ENCODE peak calls at places on chromosomes 5 and 9, in seven cellular contexts. U is stimulated activated CD8-positive, alpha-beta memory T cell treated with anti-CD3 and anti-CD28 coated beads, Interleukin-15, amount 100 ng/mL, for 1 hour; D is DMS153; X is neuronal stem cell; V is activated CD8-positive, alpha-beta memory T cell treated with anti-CD3 and anti-CD28 coated beads, Interleukin-2, amount 50 U/mL, for 48 hours; S is stimulated activated CD4-positive, alpha-beta T cell treated with anti-CD3 and anti-CD28 coated beads, Interleukin-12 subunit alpha, Interleukin-12 subunit beta, amount 100 ng/mL, for 4 hours; F is tibial artery. N is an unnamed sample.

GRCh38 chr5:128353416-128354107 is 184.5 kb downstream of the FBN2 start:
- DNase-seq in U (no peak), D (no peak), X (no peak), V (no peak), S (no peak), F (no peak), N (no peak)

GRCh38 chr9:34178698-34179527 is at the start of gene UBAP1:
- DNase-seq in U (peak; percentile 88), D (peak; percentile 93), X (peak; percentile 97), V (peak; percentile 95), S (peak; percentile 91), F (peak; percentile 98), N (peak; percentile 90)

GRCh38 chr5:133610489-133611356 is 1.6 kb downstream of the FSTL4 start:
- DNase-seq in U (no peak), D (no peak), X (peak; percentile 74), V (peak; percentile 74), S (peak; percentile 40), F (no peak), N (no peak)

GRCh38 chr5:31453522-31453921 is 78.4 kb downstream of the DROSHA start:
- DNase-seq in U (no peak), D (no peak), X (no peak), V (no peak), S (no peak), F (no peak), N (no peak)

GRCh38 chr9:33142531-33142930 is 24.6 kb downstream of the B4GALT1 start:
- DNase-seq in U (no peak), D (no peak), X (no peak), V (peak; percentile 30), S (no peak), F (peak; percentile 19), N (no peak)

GRCh38 chr5:6430418-6431028 is 18.1 kb upstream of the UBE2QL1 start:
- DNase-seq in U (no peak), D (no peak), X (no peak), V (no peak), S (no peak), F (no peak), N (no peak)

GRCh38 chr5:180367300-180367699 is 14.2 kb upstream of the GFPT2 start:
- DNase-seq in U (no peak), D (no peak), X (no peak), V (no peak), S (no peak), F (no peak), N (no peak)

GRCh38 chr5:135332519-135333150 is 66.4 kb downstream of the MACROH2A1 start:
- DNase-seq in U (no peak), D (peak; percentile 2), X (peak; percentile 51), V (no peak), S (no peak), F (no peak), N (no peak)

GRCh38 chr5:80736730-80737129 is 81.9 kb upstream of the DHFR start:
- DNase-seq in U (no peak), D (no peak), X (no peak), V (no peak), S (no peak), F (no peak), N (no peak)

GRCh38 chr9:90880669-90881068 is 79.0 kb downstream of the SYK start:
- DNase-seq in U (no peak), D (no peak), X (no peak), V (no peak), S (no peak), F (no peak), N (no peak)

GRCh38 chr9:130521715-130522114 is 57.7 kb upstream of the FUBP3 start:
- DNase-seq in U (no peak), D (no peak), X (no peak), V (no peak), S (no peak), F (no peak), N (no peak)

GRCh38 chr5:149210229-149210628 is 61.4 kb upstream of the AFAP1L1 start:
- DNase-seq in U (no peak), D (no peak), X (no peak), V (no peak), S (no peak), F (no peak), N (no peak)

GRCh38 chr5:139514486-139514856 is 31.9 kb upstream of the STING1 start:
- DNase-seq in U (no peak), D (no peak), X (no peak), V (no peak), S (no peak), F (no peak), N (no peak)

GRCh38 chr5:135705230-135705631 is 126.4 kb upstream of the CXCL14 start:
- DNase-seq in U (no peak), D (no peak), X (no peak), V (no peak), S (no peak), F (no peak), N (no peak)

GRCh38 chr5:11355491-11355890 is 548.8 kb downstream of the CTNND2 start:
- DNase-seq in U (no peak), D (no peak), X (no peak), V (no peak), S (no peak), F (no peak), N (no peak)

GRCh38 chr9:123370526-123371227 is 14.7 kb downstream of the CRB2 start:
- DNase-seq in U (no peak), D (no peak), X (no peak), V (no peak), S (no peak), F (no peak), N (no peak)

GRCh38 chr9:112012026-112012902 is 115.7 kb downstream of the UGCG start:
- DNase-seq in U (no peak), D (no peak), X (no peak), V (no peak), S (no peak), F (peak; percentile 82), N (peak; percentile 45)

GRCh38 chr9:76180541-76180940 is 213.7 kb downstream of the RFK start:
- DNase-seq in U (no peak), D (peak; percentile 35), X (no peak), V (no peak), S (no peak), F (no peak), N (no peak)

GRCh38 chr5:41270423-41271251 is 57.3 kb upstream of the C6 start:
- DNase-seq in U (no peak), D (peak; percentile 6), X (peak; percentile 40), V (no peak), S (no peak), F (no peak), N (no peak)